ENCODE peak calls at places on chromosome 19, in nine cellular contexts. O is CD8-positive, alpha-beta T cell; J is HCT116; I is Peyer's patch; D is CD4-positive, CD25-positive, alpha-beta regulatory T cell; U is pancreas; P is GM23248; Y is aorta; V is cardiac muscle cell. H is an unnamed sample. For H3K36me3, the result is how much of the 10 kb centered on the place peaks cover.

GRCh38 chr19:46633130-46633529 is 2.9 kb downstream of the GNG8 start:
- DNase-seq in O (no peak), J (no peak), Y (no peak), U (no peak), P (no peak), D (no peak), I (no peak), V (no peak), H (no peak)

GRCh38 chr19:46753420-46754155 is 7.3 kb upstream of the STRN4 start:
- DNase-seq in Y (no peak), D (peak), J (no peak), U (peak), O (peak), P (peak), I (peak), V (peak), H (peak)

GRCh38 chr19:23957660-23958281 is 43.1 kb downstream of the ZNF726 start:
- DNase-seq in O (no peak), I (no peak), D (no peak), V (no peak), Y (no peak), J (peak), U (no peak), P (peak), H (no peak)

GRCh38 chr19:11384778-11385129 is 640 bp upstream of the EPOR start:
- DNase-seq in D (no peak), I (no peak), O (no peak), P (no peak), J (no peak), Y (no peak), U (no peak), V (no peak), H (no peak)

GRCh38 chr19:41456342-41456918 is 13.5 kb downstream of the ERICH4 start:
- DNase-seq in Y (no peak), I (no peak), P (peak), D (no peak), J (no peak), U (no peak), V (no peak), O (no peak), H (no peak)

GRCh38 chr19:4206818-4207484 is 22.4 kb upstream of the EBI3 start:
- DNase-seq in P (peak), U (no peak), V (no peak), D (peak), Y (no peak), O (no peak), J (peak), I (no peak), H (no peak)

GRCh38 chr19:50720921-50721291 is 1.3 kb upstream of the SHANK1 start:
- DNase-seq in Y (no peak), D (no peak), O (no peak), I (no peak), U (no peak), V (no peak), J (no peak), P (peak), H (no peak)

GRCh38 chr19:3658823-3659745 is 32.5 kb upstream of the CACTIN start:
- DNase-seq in D (no peak), O (no peak), J (no peak), V (no peak), Y (no peak), U (no peak), P (no peak), I (no peak), H (no peak)

GRCh38 chr19:17327654-17328516 is 6.8 kb downstream of the ANO8 start:
- DNase-seq in Y (no peak), V (peak), O (peak), J (peak), I (peak), U (peak), D (peak), P (no peak), H (peak)

GRCh38 chr19:10543420-10544241 is at the start of gene ATG4D:
- DNase-seq in U (peak), D (peak), Y (peak), V (peak), I (peak), P (peak), O (peak), J (peak), H (peak)

GRCh38 chr19:50414850-50415660 is 3.7 kb upstream of the SPIB start:
- DNase-seq in I (peak), Y (peak), D (peak), U (peak), V (peak), P (peak), O (peak), J (peak), H (peak)

GRCh38 chr19:31448221-31448657 is 99.0 kb upstream of the TSHZ3 start:
- DNase-seq in P (peak), O (no peak), Y (no peak), J (no peak), D (no peak), I (peak), U (peak), V (peak), H (no peak)

GRCh38 chr19:54921082-54921481 is 15.1 kb downstream of the NCR1 start:
- DNase-seq in Y (no peak), J (no peak), I (no peak), O (no peak), U (no peak), V (no peak), P (no peak), D (no peak), H (no peak)

GRCh38 chr19:54133957-54134590 is 3.5 kb upstream of the CNOT3 start:
- DNase-seq in O (no peak), U (no peak), Y (no peak), V (no peak), I (no peak), D (no peak), P (no peak), J (no peak), H (no peak)

GRCh38 chr19:4376991-4377781 is 23.2 kb downstream of the SH3GL1 start:
- DNase-seq in O (no peak), P (peak), U (peak), I (no peak), J (no peak), Y (no peak), D (no peak), V (no peak), H (no peak)

GRCh38 chr19:42081584-42082258 is 5.8 kb downstream of the ZNF574 start:
- DNase-seq in J (no peak), D (peak), I (no peak), Y (no peak), U (no peak), V (no peak), P (peak), O (no peak), H (no peak)

GRCh38 chr19:17873661-17874422 is 2.1 kb downstream of the SLC5A5 start:
- DNase-seq in I (peak), D (peak), O (peak), J (peak), Y (no peak), U (peak), P (peak), V (peak), H (peak)

GRCh38 chr19:42282810-42283247 is 13.8 kb downstream of the CIC start:
- DNase-seq in V (no peak), U (no peak), Y (no peak), D (no peak), P (no peak), O (no peak), J (no peak), I (no peak), H (no peak)

GRCh38 chr19:11210656-11210928 is 13.2 kb upstream of the KANK2 start:
- DNase-seq in O (no peak), P (no peak), Y (no peak), U (no peak), I (no peak), D (no peak), J (no peak), V (no peak), H (no peak)

GRCh38 chr19:7632340-7633203 is 947 bp downstream of the PCP2 start:
- DNase-seq in P (no peak), V (no peak), I (no peak), J (no peak), D (no peak), O (no peak), Y (no peak), U (no peak), H (no peak)

GRCh38 chr19:14430712-14431111 is 2.4 kb upstream of the PKN1 start:
- DNase-seq in Y (no peak), P (no peak), D (no peak), U (no peak), V (no peak), O (no peak), J (no peak), I (no peak), H (no peak)

GRCh38 chr19:41691268-41691970 is 3.3 kb upstream of the CEACAM7 start:
- DNase-seq in P (peak), V (no peak), D (peak), Y (peak), U (peak), I (peak), O (peak), J (no peak), H (peak)

GRCh38 chr19:29943615-29944014 is 1.6 kb downstream of the URI1 start:
- DNase-seq in U (no peak), D (no peak), J (no peak), V (no peak), O (no peak), I (no peak), Y (no peak), P (peak), H (no peak)

GRCh38 chr19:7869453-7869909 is 4.7 kb downstream of the PRR36 start:
- DNase-seq in O (peak), U (peak), V (peak), P (peak), Y (no peak), J (no peak), I (peak), D (peak), H (peak)

GRCh38 chr19:48258350-48258749 is 2.6 kb upstream of the CARD8 start:
- DNase-seq in V (no peak), O (peak), P (no peak), I (no peak), U (no peak), D (peak), J (no peak), Y (no peak), H (peak)

GRCh38 chr19:54164369-54165068 is 5.0 kb upstream of the LENG1 start:
- DNase-seq in O (peak), I (peak), P (peak), J (peak), V (peak), Y (no peak), U (peak), D (peak), H (peak)

GRCh38 chr19:17751103-17751911 is at the start of gene FCHO1:
- DNase-seq in I (peak), V (no peak), O (peak), D (peak), Y (no peak), J (no peak), U (no peak), P (no peak), H (peak)

GRCh38 chr19:49442793-49443365 is 1.6 kb upstream of the SLC17A7 start:
- DNase-seq in D (peak), O (peak), Y (peak), I (peak), V (peak), J (peak), P (peak), U (peak), H (peak)

GRCh38 chr19:49502866-49503581 is 6.8 kb downstream of the RPS11 start:
- DNase-seq in U (no peak), Y (no peak), D (peak), J (peak), I (no peak), V (peak), O (peak), P (peak), H (peak)

GRCh38 chr19:34128558-34129250 is 43.6 kb upstream of the LSM14A start:
- DNase-seq in D (no peak), U (no peak), I (no peak), O (no peak), Y (no peak), P (peak), J (no peak), V (no peak), H (no peak)

GRCh38 chr19:44498988-44499387 is 1.3 kb downstream of the ZNF180 start:
- DNase-seq in U (peak), D (no peak), V (no peak), O (no peak), P (no peak), Y (no peak), I (no peak), J (no peak), H (no peak)

GRCh38 chr19:39915848-39916215 is 18.6 kb downstream of the FCGBP start:
- DNase-seq in O (no peak), J (no peak), D (no peak), I (no peak), Y (no peak), P (no peak), U (no peak), V (no peak), H (no peak)

GRCh38 chr19:814108-815078 is 7.4 kb downstream of the PLPPR3 start:
- DNase-seq in O (no peak), Y (peak), I (no peak), V (no peak), U (peak), D (no peak), J (no peak), P (no peak), H (no peak)

GRCh38 chr19:815079-815774 is 6.5 kb downstream of the PLPPR3 start:
- DNase-seq in U (peak), Y (peak), O (no peak), P (no peak), V (no peak), J (no peak), D (no peak), I (no peak), H (no peak)

GRCh38 chr19:813359-814107 is 8.2 kb downstream of the PLPPR3 start:
- DNase-seq in Y (no peak), J (no peak), P (no peak), D (no peak), O (no peak), I (no peak), V (no peak), U (peak), H (no peak)

GRCh38 chr19:816500-816857 is 5.3 kb downstream of the PLPPR3 start:
- DNase-seq in Y (no peak), D (no peak), V (no peak), O (no peak), P (no peak), I (no peak), J (no peak), U (no peak), H (no peak)

GRCh38 chr19:815775-816499 is 5.8 kb downstream of the PLPPR3 start:
- DNase-seq in J (no peak), O (no peak), U (no peak), Y (peak), D (no peak), P (no peak), I (no peak), V (no peak), H (no peak)
- H3K36me3 ChIP-seq in J (under half), O (under half), U (under half), Y (under half), D (under half), P (under half), I (under half), V (under half), H (under half)

DNA sequence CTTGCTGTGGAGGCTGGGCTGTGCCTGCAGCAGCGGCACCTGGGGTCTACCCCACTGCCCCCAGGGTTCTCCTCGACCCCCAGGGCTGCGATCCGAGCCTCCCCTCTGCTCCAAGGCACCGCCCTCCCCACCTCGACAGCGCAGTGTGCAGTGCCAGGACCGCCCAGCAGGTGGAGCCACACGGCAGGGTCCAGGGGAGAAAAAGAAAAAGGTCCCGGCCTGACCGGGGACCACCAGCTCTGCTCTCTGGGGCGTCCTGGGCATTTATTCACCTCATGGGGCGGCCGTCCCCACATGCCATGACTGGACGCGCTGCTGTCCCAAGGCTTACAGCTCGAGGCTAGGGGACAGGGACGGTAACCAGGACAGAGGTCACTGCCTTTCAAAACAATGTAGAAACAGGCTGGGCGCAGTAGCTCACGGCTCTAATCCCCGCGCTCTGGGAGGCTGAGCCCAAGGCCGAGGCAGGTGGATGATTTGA is 10.6 kb downstream of the REXO1 start:
- DNase-seq in I (peak), V (peak), J (no peak), O (peak), Y (no peak), P (peak), U (peak), D (peak), H (peak)
- H3K36me3 ChIP-seq in I (under half), V (under half), J (under half), O (under half), Y (under half), P (under half), U (under half), D (under half), H (under half)

GRCh38 chr19:28519950-28520861 is 692.7 kb downstream of the UQCRFS1 start:
- DNase-seq in O (no peak), D (no peak), U (peak), Y (no peak), V (no peak), P (peak), J (no peak), I (no peak), H (no peak)
- H3K36me3 ChIP-seq in O (under half), D (under half), U (under half), Y (under half), V (under half), P (under half), J (under half), I (under half), H (under half)

GRCh38 chr19:5925830-5926459 is 11.9 kb downstream of the CAPS start:
- DNase-seq in U (no peak), I (no peak), J (no peak), P (no peak), V (no peak), D (no peak), Y (no peak), O (no peak), H (no peak)

GRCh38 chr19:5918463-5919079 is 4.5 kb downstream of the CAPS start:
- DNase-seq in V (no peak), J (no peak), I (no peak), O (no peak), P (no peak), D (no peak), Y (no peak), U (no peak), H (no peak)

GRCh38 chr19:5917431-5918107 is 3.5 kb downstream of the CAPS start:
- DNase-seq in Y (no peak), I (no peak), J (no peak), P (no peak), V (no peak), D (no peak), U (no peak), O (no peak), H (no peak)

GRCh38 chr19:5923356-5923755 is 9.3 kb downstream of the CAPS start:
- DNase-seq in O (no peak), V (no peak), P (no peak), D (no peak), U (no peak), J (no peak), I (no peak), Y (no peak), H (no peak)

DNA sequence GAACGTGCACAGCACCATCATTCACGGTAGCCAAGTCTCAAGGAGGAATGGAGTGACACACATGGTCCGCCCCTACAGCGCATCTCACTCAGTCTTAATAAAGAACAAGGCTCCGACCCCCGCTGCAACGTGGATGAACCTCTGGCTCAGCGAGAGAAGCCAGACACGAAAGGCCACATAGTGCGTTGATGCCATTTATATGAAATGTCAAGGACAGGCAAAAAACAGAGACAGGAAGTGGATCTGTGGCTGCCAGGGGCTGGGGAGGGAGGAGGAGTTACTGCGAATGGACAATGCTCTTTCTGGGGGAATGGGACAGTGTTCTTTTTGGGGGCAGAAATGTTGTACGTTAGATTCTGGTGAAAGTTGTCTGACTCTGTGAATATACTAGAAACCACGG is 7.7 kb downstream of the CAPS start:
- DNase-seq in P (no peak), D (no peak), O (no peak), I (no peak), U (no peak), Y (no peak), V (no peak), J (no peak), H (no peak)
- H3K36me3 ChIP-seq in P (under half), D (half or more), O (half or more), I (under half), U (half or more), Y (under half), V (half or more), J (under half), H (half or more)

DNA sequence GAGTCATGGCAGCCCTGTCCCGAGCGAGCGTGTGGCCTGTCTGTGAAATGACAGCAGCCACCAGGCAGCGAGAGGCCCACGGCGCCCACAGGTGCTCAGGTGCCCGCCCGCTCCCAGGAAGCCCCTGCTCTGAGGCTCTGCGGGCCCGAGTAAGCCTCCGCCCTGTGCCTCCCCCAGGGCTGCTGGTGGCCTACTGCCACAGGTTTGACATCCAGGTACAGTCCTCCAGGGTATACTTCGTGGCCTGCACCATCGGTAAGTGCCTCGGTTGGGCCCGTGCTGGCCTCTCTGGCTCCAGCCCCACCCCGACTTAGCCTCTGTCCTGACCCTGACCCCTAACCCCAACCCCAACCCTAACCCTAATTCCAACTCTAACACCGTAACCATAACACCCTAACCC is 15.0 kb upstream of the TMPRSS9 start:
- DNase-seq in P (no peak), I (no peak), V (no peak), O (no peak), U (no peak), Y (no peak), J (no peak), D (no peak), H (no peak)
- H3K36me3 ChIP-seq in P (under half), I (under half), V (under half), O (under half), U (under half), Y (under half), J (under half), D (under half), H (under half)

GRCh38 chr19:19434483-19435045 is 29.1 kb downstream of the GATAD2A start:
- DNase-seq in O (no peak), Y (no peak), J (no peak), V (no peak), I (no peak), P (peak), D (no peak), U (no peak), H (no peak)

GRCh38 chr19:19429361-19429760 is 23.9 kb downstream of the GATAD2A start:
- DNase-seq in Y (no peak), O (no peak), U (no peak), I (no peak), P (no peak), J (no peak), D (no peak), V (no peak), H (no peak)

GRCh38 chr19:19432732-19433131 is 27.3 kb downstream of the GATAD2A start:
- DNase-seq in D (no peak), Y (no peak), J (no peak), P (no peak), O (no peak), U (no peak), V (no peak), I (no peak), H (no peak)

GRCh38 chr19:19436137-19436691 is 30.7 kb downstream of the GATAD2A start:
- DNase-seq in J (no peak), Y (no peak), P (no peak), I (no peak), D (no peak), U (no peak), O (no peak), V (no peak), H (no peak)

DNA sequence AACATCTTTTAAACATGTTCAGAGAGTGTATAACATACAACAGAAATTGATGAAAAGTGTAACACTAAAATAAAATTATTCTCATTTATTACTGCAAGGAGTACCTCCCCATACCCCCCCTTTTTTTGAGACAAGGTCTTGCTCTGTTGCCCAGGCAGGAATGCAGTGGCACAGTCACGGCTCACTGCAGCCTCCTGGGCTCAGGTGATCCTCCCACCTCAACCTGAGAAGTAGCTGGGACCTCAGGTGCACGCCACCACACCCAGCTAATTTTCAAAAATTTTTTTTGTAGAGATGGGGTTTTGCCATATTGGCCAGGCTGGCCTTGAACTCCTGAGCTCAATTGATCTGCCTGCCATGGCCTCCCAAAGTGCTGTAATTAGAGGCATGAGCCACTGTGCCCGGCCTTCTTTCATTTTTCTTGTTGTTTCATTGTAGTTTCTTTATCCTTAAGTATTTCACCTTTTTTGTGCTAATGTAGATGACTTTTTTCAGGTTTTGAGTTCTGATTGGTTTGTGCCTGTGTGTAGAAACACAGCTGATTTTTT is 28.3 kb downstream of the GATAD2A start:
- DNase-seq in I (no peak), Y (no peak), V (no peak), U (no peak), D (no peak), J (no peak), O (no peak), P (no peak), H (no peak)
- H3K36me3 ChIP-seq in I (under half), Y (under half), V (under half), U (under half), D (under half), J (under half), O (under half), P (under half), H (under half)

H was measured in effector memory CD4-positive, alpha-beta T cell.